ENCODE peak calls at places on chromosomes 2 and 18, in five cellular contexts. G, A, S, V and W are unnamed samples.

GRCh38 chr2:231515603-231516002 is 14.6 kb downstream of the NMUR1 start:
- DNase-seq in G (no peak), A (no peak), S (no peak), V (no peak), W (no peak)

GRCh38 chr2:179461367-179461886 is 196.8 kb upstream of the SESTD1 start:
- DNase-seq in G (no peak), A (no peak), S (peak; percentile 3), V (no peak), W (no peak)

GRCh38 chr2:172246649-172247048 is 143.9 kb upstream of the DLX2 start:
- DNase-seq in G (no peak), A (no peak), S (peak; percentile 75), V (peak; percentile 60), W (no peak)

GRCh38 chr2:26519396-26519991 is 41.6 kb upstream of the OTOF start:
- DNase-seq in G (no peak), A (peak; percentile 12), S (no peak), V (no peak), W (no peak)

GRCh38 chr2:138615257-138615656 is 113.7 kb downstream of the SPOPL start:
- DNase-seq in G (no peak), A (no peak), S (peak; percentile 83), V (peak; percentile 14), W (no peak)

GRCh38 chr18:79509536-79509930 is 113.8 kb downstream of the NFATC1 start:
- DNase-seq in G (no peak), A (no peak), S (no peak), V (no peak), W (no peak)

GRCh38 chr2:234158812-234159211 is 108.3 kb downstream of the SPP2 start:
- DNase-seq in G (no peak), A (no peak), S (peak; percentile 73), V (no peak), W (no peak)

GRCh38 chr18:49368876-49369440 is 91.5 kb downstream of the DYM start:
- DNase-seq in G (no peak), A (no peak), S (no peak), V (no peak), W (peak; percentile 23)

GRCh38 chr2:32926708-32927084 is 20.1 kb upstream of the LTBP1 start:
- DNase-seq in G (no peak), A (no peak), S (peak; percentile 18), V (peak; percentile 37), W (no peak)

GRCh38 chr2:161625314-161625919 is 1.2 kb downstream of the SLC4A10 start:
- DNase-seq in G (no peak), A (no peak), S (no peak), V (no peak), W (no peak)

GRCh38 chr2:16323131-16323520 is 342.5 kb downstream of the CYRIA start:
- DNase-seq in G (no peak), A (no peak), S (no peak), V (no peak), W (no peak)

GRCh38 chr18:13379062-13379800 is 160.7 kb downstream of the LDLRAD4 start:
- DNase-seq in G (no peak), A (peak; percentile 9), S (no peak), V (no peak), W (no peak)

GRCh38 chr18:79371536-79372210 is 24.1 kb upstream of the NFATC1 start:
- DNase-seq in G (no peak), A (no peak), S (no peak), V (no peak), W (no peak)

GRCh38 chr2:3641181-3641580 is 16.8 kb upstream of the ALLC start:
- DNase-seq in G (no peak), A (no peak), S (no peak), V (no peak), W (no peak)

GRCh38 chr2:10584242-10584753 is 105.5 kb downstream of the NOL10 start:
- DNase-seq in G (no peak), A (no peak), S (peak; percentile 87), V (peak; percentile 77), W (no peak)

GRCh38 chr2:160062283-160063005 is at the start of gene PLA2R1:
- DNase-seq in G (no peak), A (no peak), S (peak; percentile 60), V (peak; percentile 41), W (no peak)

GRCh38 chr18:11506871-11507270 is 102.5 kb upstream of the SLC35G4 start:
- DNase-seq in G (no peak), A (no peak), S (no peak), V (no peak), W (no peak)

GRCh38 chr2:210429403-210430137 is 47.0 kb downstream of the LANCL1 start:
- DNase-seq in G (no peak), A (no peak), S (no peak), V (no peak), W (no peak)

GRCh38 chr2:108305901-108306300 is 17.2 kb downstream of the SULT1C2 start:
- DNase-seq in G (no peak), A (no peak), S (peak; percentile 73), V (no peak), W (no peak)

DNA sequence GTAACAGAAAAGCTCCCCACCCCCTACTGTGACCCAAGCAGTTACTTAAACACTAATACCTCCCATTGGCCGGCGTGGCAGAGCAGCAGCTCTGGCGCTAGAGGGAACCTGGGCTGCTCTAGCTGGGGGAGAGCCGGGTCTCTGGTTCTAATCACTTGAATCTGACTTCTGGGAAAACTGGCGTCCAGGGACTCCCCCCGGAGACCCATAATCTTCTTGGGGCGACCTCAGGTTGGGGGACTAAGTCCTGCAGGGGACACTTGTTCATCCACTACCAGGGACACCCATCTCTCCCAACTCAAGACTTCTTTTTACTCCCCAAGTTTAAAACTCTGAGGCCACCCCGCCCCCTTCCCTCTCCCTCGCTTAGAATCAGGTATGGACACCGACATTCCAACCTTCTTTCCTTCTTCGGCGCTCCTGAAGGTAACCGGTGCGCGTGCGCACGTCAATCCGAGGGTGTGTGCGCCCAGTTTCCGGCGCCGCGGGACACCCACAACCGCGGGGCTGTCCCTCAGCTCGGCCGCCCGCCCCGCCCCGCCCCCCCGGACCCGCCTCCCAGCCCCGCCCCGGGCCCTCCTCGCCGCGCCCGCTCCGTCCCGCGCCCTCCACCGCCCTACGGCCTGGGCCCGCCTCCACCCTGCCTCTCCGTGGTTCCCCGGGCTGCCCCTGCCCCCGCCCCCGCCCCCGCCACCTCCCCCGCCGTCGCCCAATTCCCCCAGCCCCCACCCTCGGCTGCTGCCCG is at the start of gene ERICH2:
- DNase-seq in G (peak; percentile 17), A (peak; percentile 50), S (peak; percentile 88), V (peak; percentile 79), W (peak; percentile 40)
- TF ChIP-seq CTCF in G (no peak), A (no peak), S (peak; percentile 27), V (no peak), W (peak; percentile 25)

DNA sequence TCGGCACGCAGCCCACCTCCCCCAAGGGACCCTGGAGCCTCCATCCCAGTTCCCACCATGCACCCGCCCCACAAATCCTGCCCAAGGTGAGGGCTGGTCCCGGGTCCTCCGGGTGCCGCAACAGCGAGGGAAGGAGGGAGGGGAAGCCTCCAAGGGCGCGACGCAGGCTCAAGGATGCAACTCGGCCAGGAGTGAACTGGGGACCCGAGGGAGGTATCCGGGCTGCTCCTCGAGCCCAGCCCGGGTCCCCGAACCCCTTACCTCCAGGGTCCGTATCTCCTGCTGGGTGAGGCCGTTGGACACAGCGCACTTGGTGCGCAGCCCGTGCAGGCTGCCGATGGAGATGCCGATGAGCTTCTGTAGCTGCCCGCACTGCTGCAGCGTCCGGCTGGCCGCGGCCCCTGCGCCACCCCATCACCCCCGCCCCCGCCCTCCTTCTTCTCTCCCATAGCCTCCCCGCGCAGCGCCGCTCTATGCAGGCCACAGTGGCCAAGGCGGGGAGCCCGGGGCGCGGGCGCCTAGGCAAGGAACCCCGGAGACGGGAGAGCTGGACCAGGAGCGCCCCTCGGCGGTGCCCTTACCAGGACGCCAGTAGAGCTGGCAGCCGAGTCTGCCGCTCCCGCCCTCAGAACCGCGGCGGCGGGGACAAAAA is 124.1 kb downstream of the ANKRD30BL start:
- DNase-seq in G (no peak), A (no peak), S (no peak), V (no peak), W (no peak)
- H3K4me3 ChIP-seq in G (peak overlapping the region; percentile 32), A (peak overlapping the region; percentile 23), S (peak overlapping the region; percentile 66), V (peak overlapping the region; percentile 48), W (peak overlapping the region; percentile 48)

GRCh38 chr2:143468341-143468888 is 339.2 kb downstream of the ARHGAP15 start:
- DNase-seq in G (no peak), A (no peak), S (no peak), V (no peak), W (no peak)

GRCh38 chr2:143460382-143460781 is 331.2 kb downstream of the ARHGAP15 start:
- DNase-seq in G (no peak), A (no peak), S (no peak), V (no peak), W (no peak)

GRCh38 chr2:143467011-143467410 is 337.8 kb downstream of the ARHGAP15 start:
- DNase-seq in G (no peak), A (no peak), S (no peak), V (no peak), W (no peak)

GRCh38 chr2:143466391-143466790 is 337.2 kb downstream of the ARHGAP15 start:
- DNase-seq in G (no peak), A (no peak), S (no peak), V (no peak), W (no peak)

DNA sequence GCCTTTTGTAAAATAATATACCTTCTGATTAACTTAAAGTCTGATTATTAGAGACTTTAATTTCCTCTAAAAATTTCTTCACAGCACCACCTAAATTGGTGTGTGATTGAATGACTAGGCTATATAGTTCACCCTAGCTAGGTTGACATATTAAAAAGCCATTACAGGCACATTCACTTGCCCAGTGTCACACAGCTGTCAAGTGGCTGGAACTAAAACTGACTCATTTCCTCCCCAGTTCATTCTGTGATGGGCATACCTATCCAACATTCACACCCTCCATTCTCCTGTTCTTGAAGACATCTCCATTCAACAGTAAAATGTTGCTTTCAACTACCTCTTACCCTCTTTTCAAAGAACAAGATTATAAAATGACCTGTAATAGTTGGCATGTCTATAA is 334.5 kb downstream of the ARHGAP15 start:
- DNase-seq in G (no peak), A (no peak), S (no peak), V (no peak), W (no peak)
- TF ChIP-seq CTCF in G (no peak), A (no peak), S (no peak), V (no peak), W (no peak)

GRCh38 chr2:204479557-204479956 is 65.7 kb upstream of the PARD3B start:
- DNase-seq in G (no peak), A (no peak), S (peak; percentile 18), V (peak; percentile 23), W (no peak)

GRCh38 chr2:204487447-204488229 is 57.6 kb upstream of the PARD3B start:
- DNase-seq in G (no peak), A (no peak), S (no peak), V (no peak), W (no peak)

GRCh38 chr2:204480262-204480661 is 65.0 kb upstream of the PARD3B start:
- DNase-seq in G (no peak), A (no peak), S (no peak), V (no peak), W (no peak)

GRCh38 chr2:204486855-204487254 is 58.4 kb upstream of the PARD3B start:
- DNase-seq in G (no peak), A (no peak), S (peak; percentile 10), V (no peak), W (no peak)

DNA sequence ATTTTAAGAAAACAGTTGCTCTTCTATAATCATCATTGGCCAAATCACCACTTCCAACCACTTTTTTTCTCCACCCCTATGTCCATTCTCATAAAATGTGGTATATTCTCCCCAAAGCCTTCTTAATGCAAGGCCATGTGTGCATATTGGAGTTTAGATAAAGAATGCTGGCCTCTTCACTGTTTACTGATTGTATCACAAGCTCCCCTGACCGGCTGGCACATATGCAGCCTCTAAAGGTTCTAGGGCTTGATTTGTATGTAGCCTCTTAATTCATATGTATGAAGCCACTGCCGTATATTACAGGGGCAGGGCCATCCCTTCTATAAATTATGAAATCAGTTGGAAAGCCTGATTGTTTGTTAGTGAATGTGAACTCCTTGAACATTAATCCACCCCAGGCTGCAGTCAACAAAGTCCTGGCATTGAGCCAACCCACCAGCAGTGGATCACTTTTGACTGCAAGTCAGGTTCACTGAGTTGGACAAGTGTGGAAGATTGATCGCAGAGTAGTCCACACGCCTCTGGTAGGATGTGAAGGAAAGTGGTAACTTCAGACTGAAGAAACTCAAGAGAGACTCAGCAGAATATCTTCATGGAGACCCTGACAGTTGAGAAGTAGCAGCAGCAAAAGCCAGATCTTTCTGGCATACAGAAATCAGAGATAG is 61.6 kb upstream of the PARD3B start:
- DNase-seq in G (no peak), A (no peak), S (peak; percentile 23), V (no peak), W (peak; percentile 80)
- H3K4me3 ChIP-seq in G (no peak overlapping the region), A (no peak overlapping the region), S (no peak overlapping the region), V (no peak overlapping the region), W (no peak overlapping the region)